ENCODE peak calls at places on chromosome 4, in four cellular contexts. O is nephron progenitor cell, N is omental fat pad, G is Peyer's patch. R is an unnamed sample.

GRCh38 chr4:77817304-77818076 is 1.7 kb downstream of the CNOT6L start:
- DNase-seq in N (no peak), O (no peak), G (no peak), R (no peak)

GRCh38 chr4:1773754-1774153 is 19.3 kb upstream of the FGFR3 start:
- DNase-seq in O (no peak), N (no peak), G (no peak), R (no peak)

GRCh38 chr4:156672492-156672891 is 299.1 kb downstream of the PDGFC start:
- DNase-seq in O (no peak), G (no peak), N (no peak), R (peak)

GRCh38 chr4:56757270-56757746 is 64.2 kb downstream of the SPINK2 start:
- DNase-seq in N (no peak), G (no peak), O (no peak), R (no peak)

GRCh38 chr4:41160856-41161255 is 53.5 kb downstream of the APBB2 start:
- DNase-seq in N (no peak), G (no peak), O (no peak), R (peak)

GRCh38 chr4:83196936-83197335 is 82.4 kb upstream of the PLAC8 start:
- DNase-seq in N (no peak), O (no peak), G (no peak), R (no peak)

GRCh38 chr4:161829631-161830030 is 334.2 kb downstream of the FSTL5 start:
- DNase-seq in G (no peak), N (no peak), O (no peak), R (no peak)

GRCh38 chr4:76601791-76602190 is 166.8 kb downstream of the SHROOM3 start:
- DNase-seq in O (no peak), N (no peak), G (no peak), R (no peak)

GRCh38 chr4:2265113-2266110 is 3.5 kb upstream of the MXD4 start:
- DNase-seq in G (no peak), N (no peak), O (no peak), R (no peak)

GRCh38 chr4:93829531-93830089 is 1.1 kb downstream of the ATOH1 start:
- DNase-seq in G (no peak), N (no peak), O (peak), R (no peak)

GRCh38 chr4:7722716-7723115 is 216.9 kb downstream of the AFAP1 start:
- DNase-seq in G (no peak), O (no peak), N (no peak), R (no peak)

R was measured in SJCRH30.